ENCODE peak calls at places on chromosomes 7 and 10, in seven cellular contexts. S, C, Q, H, I, W and G are unnamed samples. For H3K9me3, the result is how much of the 10 kb centered on the place peaks cover.

GRCh38 chr10:89025453-89025852 is 34.9 kb downstream of the FAS start:
- DNase-seq in S (no peak), C (no peak), Q (no peak), H (no peak), I (no peak), W (no peak), G (no peak)

GRCh38 chr10:14478639-14479038 is 147.9 kb upstream of the FRMD4A start:
- DNase-seq in S (peak), C (peak), Q (no peak), H (peak), I (no peak), W (peak), G (peak)

GRCh38 chr7:23470290-23471089 is at the start of gene IGF2BP3:
- DNase-seq in S (no peak), C (no peak), Q (peak), H (no peak), I (peak), W (peak), G (no peak)

GRCh38 chr7:98993024-98993897 is 114.9 kb downstream of the TRRAP start:
- DNase-seq in S (no peak), C (no peak), Q (no peak), H (no peak), I (no peak), W (peak), G (no peak)

GRCh38 chr10:5547934-5548660 is 23.3 kb downstream of the CALML3 start:
- DNase-seq in S (no peak), C (peak), Q (peak), H (peak), I (peak), W (peak), G (no peak)

GRCh38 chr10:13567030-13567429 is 19.7 kb upstream of the PRPF18 start:
- DNase-seq in S (no peak), C (no peak), Q (no peak), H (no peak), I (no peak), W (no peak), G (no peak)

GRCh38 chr7:14934831-14935230 is 32.3 kb upstream of the DGKB start:
- DNase-seq in S (no peak), C (no peak), Q (no peak), H (no peak), I (no peak), W (no peak), G (no peak)

GRCh38 chr10:129864601-129865126 is 99.4 kb downstream of the EBF3 start:
- DNase-seq in S (no peak), C (no peak), Q (no peak), H (no peak), I (no peak), W (no peak), G (no peak)

GRCh38 chr10:88243847-88244730 is 339.0 kb downstream of the RNLS start:
- DNase-seq in S (no peak), C (peak), Q (peak), H (peak), I (no peak), W (no peak), G (peak)

GRCh38 chr10:22379059-22379458 is 33.8 kb downstream of the SPAG6 start:
- DNase-seq in S (no peak), C (no peak), Q (no peak), H (no peak), I (no peak), W (no peak), G (no peak)

GRCh38 chr10:74078037-74078436 is 72.6 kb downstream of the AP3M1 start:
- DNase-seq in S (no peak), C (no peak), Q (no peak), H (no peak), I (no peak), W (no peak), G (no peak)

GRCh38 chr7:152145853-152146466 is 120.5 kb downstream of the GALNT11 start:
- DNase-seq in S (peak), C (no peak), Q (peak), H (no peak), I (peak), W (peak), G (peak)

GRCh38 chr7:27586825-27587224 is 75.9 kb downstream of the HIBADH start:
- DNase-seq in S (no peak), C (no peak), Q (peak), H (peak), I (no peak), W (no peak), G (no peak)

GRCh38 chr7:36015733-36016132 is 137.3 kb upstream of the EEPD1 start:
- DNase-seq in S (no peak), C (no peak), Q (no peak), H (no peak), I (no peak), W (no peak), G (no peak)

GRCh38 chr7:116528008-116528789 is 3.4 kb downstream of the CAV1 start:
- DNase-seq in S (peak), C (peak), Q (peak), H (peak), I (no peak), W (peak), G (peak)

GRCh38 chr7:154255324-154255723 is 203.1 kb downstream of the DPP6 start:
- DNase-seq in S (no peak), C (no peak), Q (no peak), H (no peak), I (no peak), W (no peak), G (no peak)

GRCh38 chr7:41756783-41757182 is 53.9 kb upstream of the INHBA start:
- DNase-seq in S (no peak), C (no peak), Q (no peak), H (no peak), I (no peak), W (no peak), G (no peak)

GRCh38 chr7:79268730-79269129 is 184.7 kb downstream of the MAGI2 start:
- DNase-seq in S (no peak), C (no peak), Q (no peak), H (no peak), I (no peak), W (no peak), G (no peak)

GRCh38 chr10:88933584-88933983 is 19.0 kb downstream of the ACTA2 start:
- DNase-seq in S (no peak), C (no peak), Q (no peak), H (no peak), I (no peak), W (no peak), G (no peak)

GRCh38 chr7:74656421-74656910 is 1.1 kb upstream of the GTF2I start:
- DNase-seq in S (peak), C (peak), Q (peak), H (peak), I (peak), W (peak), G (peak)

GRCh38 chr10:118792501-118792900 is 37.7 kb upstream of the CACUL1 start:
- DNase-seq in S (peak), C (no peak), Q (no peak), H (no peak), I (no peak), W (no peak), G (no peak)
- H3K27ac ChIP-seq in S (peak), C (peak), Q (no peak), H (no peak), I (no peak), W (no peak), G (no peak)

DNA sequence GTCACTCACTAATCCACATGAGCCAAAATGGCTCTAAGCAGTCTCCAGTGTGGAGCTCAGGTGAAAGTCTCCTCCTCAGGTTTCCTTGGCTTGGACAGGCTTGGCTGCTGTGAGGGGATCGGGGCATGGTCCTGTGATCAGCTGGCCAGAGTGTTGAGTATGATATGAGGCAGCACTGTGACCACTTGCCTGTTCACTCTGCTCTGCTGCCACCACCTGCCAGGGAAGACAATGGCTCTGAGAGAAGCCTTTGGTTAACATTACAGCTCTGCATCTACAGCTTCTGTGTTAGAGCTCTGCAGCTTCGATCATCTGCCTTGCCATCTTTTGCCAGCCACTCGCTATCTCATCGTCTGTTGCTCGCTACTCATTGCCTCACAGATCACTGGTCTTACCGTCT is 20.1 kb upstream of the PTN start:
- DNase-seq in S (no peak), C (no peak), Q (no peak), H (no peak), I (no peak), W (no peak), G (no peak)
- H3K9me3 ChIP-seq in S (under half), C (under half), Q (under half), H (under half), I (half or more), W (under half), G (under half)

GRCh38 chr10:30151581-30152389 is 92.4 kb upstream of the JCAD start:
- DNase-seq in S (no peak), C (no peak), Q (no peak), H (peak), I (no peak), W (no peak), G (no peak)
- TF ChIP-seq CTCF in S (no peak), C (no peak), Q (no peak), H (no peak), I (no peak), W (no peak), G (no peak)

DNA sequence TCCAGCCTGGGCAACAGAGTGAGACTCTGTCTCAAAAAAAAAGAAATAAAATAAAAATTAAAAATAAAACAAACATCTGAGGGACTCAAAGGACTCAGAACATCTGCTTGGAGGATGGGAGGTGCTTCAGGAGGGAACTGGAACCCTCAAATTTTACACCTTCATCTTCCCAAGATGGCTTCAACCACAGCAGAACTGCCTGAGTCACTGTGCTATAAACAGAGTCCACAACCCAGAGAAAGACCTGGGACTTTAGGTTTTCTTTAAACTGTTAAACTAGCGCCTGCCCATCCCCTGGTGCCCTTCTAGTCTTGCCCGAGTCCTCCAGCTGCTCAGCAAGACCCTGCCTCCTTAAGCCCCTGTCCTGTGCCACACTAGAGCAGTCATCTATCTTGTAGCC is 40.8 kb downstream of the RGS10 start:
- DNase-seq in S (no peak), C (no peak), Q (no peak), H (no peak), I (no peak), W (no peak), G (no peak)
- H3K27ac ChIP-seq in S (no peak), C (no peak), Q (no peak), H (no peak), I (no peak), W (no peak), G (no peak)

GRCh38 chr10:43645866-43646265 is 2.8 kb downstream of the ZNF32 start:
- DNase-seq in S (no peak), C (no peak), Q (no peak), H (no peak), I (no peak), W (no peak), G (no peak)

GRCh38 chr10:43644252-43644651 is 4.4 kb downstream of the ZNF32 start:
- DNase-seq in S (no peak), C (no peak), Q (no peak), H (no peak), I (no peak), W (no peak), G (no peak)

GRCh38 chr10:43640603-43641002 is 8.1 kb downstream of the ZNF32 start:
- DNase-seq in S (no peak), C (no peak), Q (no peak), H (no peak), I (no peak), W (no peak), G (no peak)
- H3K9me3 ChIP-seq in S (under half), C (under half), Q (under half), H (under half), I (under half), W (half or more), G (under half)

GRCh38 chr10:124705817-124706461 is 38.2 kb downstream of the FAM53B start:
- DNase-seq in S (no peak), C (no peak), Q (no peak), H (no peak), I (no peak), W (no peak), G (no peak)
- TF ChIP-seq CTCF in S (no peak), C (no peak), Q (no peak), H (no peak), I (no peak), W (no peak), G (no peak)

GRCh38 chr10:44014644-44015250 is 366.1 kb upstream of the ZNF32 start:
- DNase-seq in S (no peak), C (no peak), Q (no peak), H (no peak), I (no peak), W (no peak), G (no peak)

GRCh38 chr10:44017483-44018145 is 367.3 kb downstream of the CXCL12 start:
- DNase-seq in S (no peak), C (no peak), Q (no peak), H (no peak), I (no peak), W (no peak), G (no peak)

GRCh38 chr10:44020322-44021111 is 364.4 kb downstream of the CXCL12 start:
- DNase-seq in S (no peak), C (peak), Q (peak), H (no peak), I (no peak), W (no peak), G (no peak)

GRCh38 chr10:44016101-44016500 is 367.4 kb upstream of the ZNF32 start:
- DNase-seq in S (no peak), C (no peak), Q (no peak), H (no peak), I (no peak), W (no peak), G (no peak)

DNA sequence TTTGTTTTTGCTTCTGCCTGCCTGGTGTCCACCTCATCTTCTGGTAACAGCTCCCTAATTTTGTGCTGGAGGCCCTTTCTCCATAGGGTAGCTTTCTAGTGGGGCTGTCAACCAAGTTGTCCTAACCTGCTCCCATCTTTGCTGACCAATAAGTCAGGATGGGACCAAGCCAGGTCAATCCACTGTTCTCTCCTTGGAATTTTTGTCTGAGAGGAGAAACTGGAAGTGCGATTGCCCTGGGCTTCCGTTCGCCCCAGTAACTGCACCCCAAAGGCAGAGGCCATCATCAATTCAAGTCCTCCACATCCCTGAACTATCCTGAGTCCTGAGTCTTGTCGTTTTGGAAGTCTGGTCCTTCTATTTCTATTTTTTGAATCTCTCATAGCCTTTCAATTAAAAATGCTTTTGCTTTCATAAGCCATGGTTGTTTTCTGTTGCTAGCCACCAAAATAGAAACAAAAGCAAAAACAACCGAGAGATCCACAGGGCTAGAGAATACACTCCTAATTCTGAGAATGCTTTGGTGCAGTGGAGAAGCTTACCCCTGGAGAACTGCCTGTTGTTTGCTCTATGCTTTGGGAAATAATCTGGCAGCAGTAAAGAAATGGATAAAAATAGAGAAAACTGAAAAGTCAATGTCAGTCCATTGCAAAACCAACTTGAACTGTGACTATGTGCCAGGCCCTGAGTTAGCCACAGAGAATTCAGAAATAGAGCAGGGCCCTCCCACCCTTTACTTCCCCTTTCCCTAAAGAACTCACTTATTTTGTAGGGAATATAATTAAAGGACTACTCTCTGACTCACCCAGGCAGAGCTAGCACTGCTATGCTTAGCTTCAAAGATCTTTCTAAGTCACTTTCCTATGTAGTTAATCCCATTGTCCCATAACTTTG is 368.1 kb downstream of the CXCL12 start:
- DNase-seq in S (peak), C (no peak), Q (no peak), H (no peak), I (no peak), W (no peak), G (no peak)
- H3K27ac ChIP-seq in S (peak), C (no peak), Q (no peak), H (peak), I (no peak), W (no peak), G (no peak)

DNA sequence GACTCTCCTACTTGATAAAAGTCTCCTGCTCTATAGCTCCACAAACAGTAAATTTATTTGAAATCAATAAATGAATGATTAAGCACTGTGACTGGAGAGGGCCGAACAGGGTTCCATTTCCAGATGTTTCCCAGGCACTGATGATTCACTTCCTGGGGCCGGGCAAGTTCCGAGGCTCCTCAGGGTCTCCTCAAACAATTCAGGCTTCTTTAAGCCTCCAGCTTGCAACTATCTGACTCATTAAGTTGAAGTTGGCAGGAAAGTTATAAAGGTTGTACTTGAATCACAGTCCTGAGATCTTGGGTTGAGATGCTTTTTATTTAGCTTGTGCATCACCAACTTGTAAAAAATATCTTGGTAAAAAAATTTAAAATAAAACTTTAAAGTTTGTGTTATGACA is 612.9 kb downstream of the DNAJB6 start:
- DNase-seq in S (no peak), C (no peak), Q (no peak), H (peak), I (no peak), W (no peak), G (no peak)
- H3K9me3 ChIP-seq in S (under half), C (under half), Q (under half), H (under half), I (under half), W (under half), G (under half)